ENCODE peak calls at places on chromosomes 7 and 10, in seven cellular contexts. X is cardiac muscle cell, C is neural progenitor cell, F is HL-60, R is H9, N is pancreas, D is hepatocyte. P is an unnamed sample.

GRCh38 chr10:78382776-78383175 is 349.1 kb downstream of the RPS24 start:
- DNase-seq in X (no peak), D (no peak), N (no peak), F (no peak), R (no peak), C (no peak), P (no peak)

GRCh38 chr10:91022924-91023707 is 102.2 kb upstream of the ANKRD1 start:
- DNase-seq in N (no peak), D (no peak), F (no peak), R (no peak), C (no peak), X (peak; percentile 62), P (no peak)

GRCh38 chr7:74094224-74095095 is 10.9 kb downstream of the LIMK1 start:
- DNase-seq in X (peak; percentile 88), D (peak; percentile 85), F (peak; percentile 71), R (peak; percentile 85), N (no peak), C (peak; percentile 70), P (peak; percentile 70)

GRCh38 chr7:70694909-70695803 is 436.8 kb upstream of the GALNT17 start:
- DNase-seq in C (peak; percentile 70), F (no peak), X (peak; percentile 21), N (peak; percentile 5), D (peak; percentile 57), R (no peak), P (no peak)

GRCh38 chr10:94299417-94299816 is 63.3 kb downstream of the NOC3L start:
- DNase-seq in N (no peak), C (no peak), D (no peak), F (peak; percentile 4), X (peak; percentile 68), R (no peak), P (no peak)

GRCh38 chr7:31061185-31061584 is 9.1 kb downstream of the ADCYAP1R1 start:
- DNase-seq in F (no peak), D (no peak), N (no peak), C (peak; percentile 38), R (peak; percentile 57), X (no peak), P (no peak)

GRCh38 chr10:120262857-120263547 is 194.0 kb upstream of the PLPP4 start:
- DNase-seq in R (no peak), X (no peak), N (no peak), C (no peak), F (no peak), D (no peak), P (no peak)

GRCh38 chr7:156942708-156943090 is 6.8 kb upstream of the NOM1 start:
- DNase-seq in R (peak; percentile 69), X (peak; percentile 6), N (peak; percentile 25), D (no peak), C (no peak), F (no peak), P (no peak)

GRCh38 chr10:132714906-132715790 is 70.8 kb downstream of the NKX6-2 start:
- DNase-seq in X (no peak), N (no peak), C (peak; percentile 24), R (no peak), D (no peak), F (no peak), P (no peak)

GRCh38 chr10:1243486-1244182 is 187.4 kb downstream of the WDR37 start:
- DNase-seq in D (no peak), C (peak; percentile 25), R (peak; percentile 71), N (no peak), F (no peak), X (no peak), P (no peak)

GRCh38 chr10:28939352-28940157 is 262.2 kb downstream of the BAMBI start:
- DNase-seq in C (peak; percentile 97), D (peak; percentile 93), X (peak; percentile 98), N (peak; percentile 81), R (peak; percentile 88), F (no peak), P (no peak)

GRCh38 chr7:149662591-149663095 is 110.7 kb downstream of the ZNF467 start:
- DNase-seq in R (peak; percentile 93), N (peak; percentile 59), X (peak; percentile 79), D (peak; percentile 70), F (peak; percentile 43), C (peak; percentile 90), P (peak; percentile 55)

GRCh38 chr7:131108212-131108980 is 219.3 kb upstream of the MKLN1 start:
- DNase-seq in F (no peak), N (no peak), D (no peak), C (no peak), R (no peak), X (peak; percentile 53), P (no peak)

GRCh38 chr7:123191132-123191531 is 8.6 kb downstream of the SLC13A1 start:
- DNase-seq in N (peak; percentile 69), R (no peak), X (no peak), C (no peak), F (no peak), D (peak; percentile 23), P (no peak)

GRCh38 chr7:117834983-117835664 is 38.1 kb downstream of the CTTNBP2 start:
- DNase-seq in F (no peak), D (no peak), X (no peak), N (no peak), C (peak; percentile 37), R (peak; percentile 37), P (no peak)

GRCh38 chr10:126597206-126597605 is 73.3 kb downstream of the C10orf90 start:
- DNase-seq in F (no peak), C (no peak), N (no peak), R (no peak), X (no peak), D (no peak), P (no peak)

GRCh38 chr7:69395072-69395714 is 203.1 kb upstream of the AUTS2 start:
- DNase-seq in X (peak; percentile 94), N (peak; percentile 2), R (no peak), C (no peak), D (peak; percentile 25), F (no peak), P (no peak)

GRCh38 chr7:55657654-55658053 is 85.4 kb upstream of the VOPP1 start:
- DNase-seq in N (no peak), D (no peak), X (no peak), R (no peak), C (no peak), F (no peak), P (no peak)

GRCh38 chr10:102065561-102066420 is 642 bp downstream of the HPS6 start:
- DNase-seq in D (peak; percentile 64), F (no peak), R (peak; percentile 59), C (peak; percentile 72), N (no peak), X (peak; percentile 38), P (no peak)

GRCh38 chr7:122887198-122887597 is 938 bp upstream of the CADPS2 start:
- DNase-seq in X (peak; percentile 70), D (peak; percentile 86), R (peak; percentile 66), N (peak; percentile 61), C (peak; percentile 84), F (no peak), P (no peak)

GRCh38 chr7:46145412-46145811 is 224.3 kb upstream of the IGFBP3 start:
- DNase-seq in D (peak; percentile 58), X (peak; percentile 98), C (peak; percentile 44), R (peak; percentile 79), N (peak; percentile 34), F (no peak), P (no peak)

GRCh38 chr7:51113560-51113959 is 203.0 kb downstream of the COBL start:
- DNase-seq in R (no peak), F (no peak), N (no peak), D (no peak), X (no peak), C (no peak), P (no peak)

GRCh38 chr10:107814865-107815487 is 650.5 kb upstream of the SORCS1 start:
- DNase-seq in R (peak; percentile 70), N (peak; percentile 20), C (peak; percentile 82), F (no peak), X (peak; percentile 58), D (peak; percentile 77), P (no peak)

GRCh38 chr10:43689955-43690771 is 41.5 kb upstream of the ZNF32 start:
- DNase-seq in D (peak; percentile 91), R (peak; percentile 84), N (peak; percentile 82), C (peak; percentile 87), X (peak; percentile 92), F (peak; percentile 51), P (peak; percentile 90)

DNA sequence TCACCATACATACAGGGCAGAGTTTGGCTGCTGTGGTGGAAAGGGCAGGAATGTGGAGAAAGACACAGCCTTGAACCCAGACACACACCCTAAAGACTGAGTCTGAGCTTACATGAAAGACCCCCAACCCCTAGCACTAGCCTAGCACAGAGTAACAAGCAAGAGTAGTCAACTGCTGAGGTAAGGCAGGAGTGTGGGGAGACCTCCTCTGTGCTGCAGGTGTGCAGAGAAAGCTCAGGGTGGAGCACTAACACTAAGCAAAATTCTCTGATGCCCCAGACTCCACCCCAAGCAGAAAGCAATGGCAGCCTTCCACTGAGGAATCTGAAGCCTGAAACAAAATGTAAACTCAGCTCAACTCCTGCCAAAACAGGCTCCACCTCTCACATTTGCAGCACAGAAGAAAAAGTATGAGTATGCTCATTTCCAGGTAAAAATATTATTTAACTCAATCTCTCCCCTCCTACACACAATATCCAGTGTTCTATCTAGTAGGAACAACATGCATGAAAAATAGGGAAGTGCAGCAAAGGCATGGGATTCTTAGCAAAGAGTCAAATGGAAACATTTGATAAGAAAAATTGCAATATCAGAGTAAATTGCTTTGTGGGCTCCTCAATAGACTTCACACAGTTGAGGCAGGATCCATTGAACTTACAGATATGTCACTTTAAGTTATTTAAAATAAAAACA is 151.1 kb downstream of the ANK3 start:
- DNase-seq in F (no peak), X (peak; percentile 69), C (peak; percentile 37), D (peak; percentile 42), N (peak; percentile 5), R (peak; percentile 47), P (no peak)
- TF ChIP-seq CTCF in F (no peak), X (peak; percentile 29), C (peak; percentile 48), D (peak; percentile 34), N (no peak), R (peak; percentile 64), P (no peak)

GRCh38 chr7:17038783-17039170 is 157.0 kb upstream of the AGR3 start:
- DNase-seq in F (no peak), X (peak; percentile 12), R (no peak), D (no peak), C (no peak), N (no peak), P (no peak)
- H3K27ac ChIP-seq in F (no peak overlapping the region), X (no peak overlapping the region), R (no peak overlapping the region), D (peak overlapping the region; percentile 18), C (no peak overlapping the region), N (no peak overlapping the region), P (no peak overlapping the region)

GRCh38 chr7:104838537-104839299 is 175.3 kb upstream of the KMT2E start:
- DNase-seq in R (no peak), D (no peak), C (no peak), N (no peak), F (no peak), X (no peak), P (no peak)
- H3K27me3 ChIP-seq in R (no peaks in the 10 kb centered on the region), D (peaks cover 9% of the 10 kb centered on the region), C (no peaks in the 10 kb centered on the region), N (no peaks in the 10 kb centered on the region), F (peaks cover 8% of the 10 kb centered on the region), X (no peaks in the 10 kb centered on the region), P (peaks cover 25% of the 10 kb centered on the region)

GRCh38 chr7:4103352-4104091 is 578.6 kb upstream of the FOXK1 start:
- DNase-seq in F (no peak), X (no peak), C (no peak), D (no peak), N (no peak), R (peak; percentile 52), P (no peak)
- TF ChIP-seq CTCF in F (no peak), X (no peak), C (peak; percentile 42), D (peak; percentile 12), N (no peak), R (peak; percentile 63), P (peak; percentile 25)